ENCODE peak calls at places on chromosomes 4 and X, in six cellular contexts. X, C, K, P, O and V are unnamed samples.
A peak's percentile ranks its signal among the peaks of the same experiment; 100 is the strongest.

GRCh38 chr4:100367451-100367850 is 150.4 kb downstream of the EMCN start:
- DNase-seq in O (no peak), P (no peak), X (no peak), C (no peak), K (no peak), V (no peak)

GRCh38 chr4:125013891-125014290 is 300.9 kb upstream of the FAT4 start:
- DNase-seq in O (no peak), X (no peak), P (no peak), K (no peak), C (no peak), V (no peak)

GRCh38 chrX:17525762-17526555 is 151.0 kb downstream of the NHS start:
- DNase-seq in K (no peak), O (no peak), X (no peak), P (no peak), C (no peak), V (no peak)

GRCh38 chr4:119124314-119124713 is 11.3 kb upstream of the MYOZ2 start:
- DNase-seq in K (no peak), O (no peak), C (no peak), P (no peak), X (no peak), V (no peak)

GRCh38 chr4:4496604-4497372 is 45.1 kb downstream of the STX18 start:
- DNase-seq in X (no peak), K (peak; percentile 1), P (no peak), C (no peak), O (no peak), V (no peak)

GRCh38 chrX:10014462-10015373 is 47.6 kb downstream of the CLDN34 start:
- DNase-seq in O (peak; percentile 48), X (peak; percentile 86), P (peak; percentile 77), K (peak; percentile 87), C (no peak), V (peak; percentile 64)

GRCh38 chr4:1517592-1518411 is 111.6 kb upstream of the NKX1-1 start:
- DNase-seq in X (no peak), P (no peak), C (no peak), K (no peak), O (no peak), V (no peak)

GRCh38 chr4:79334341-79334740 is 8.5 kb upstream of the NAA11 start:
- DNase-seq in X (no peak), C (no peak), O (no peak), P (no peak), K (no peak), V (no peak)

GRCh38 chr4:10074767-10075105 is 41.9 kb downstream of the WDR1 start:
- DNase-seq in X (no peak), O (no peak), C (peak; percentile 42), K (peak; percentile 76), P (no peak), V (no peak)

GRCh38 chr4:46844325-46844917 is 64.6 kb downstream of the COX7B2 start:
- DNase-seq in X (peak; percentile 12), P (no peak), K (peak; percentile 83), O (peak; percentile 12), C (no peak), V (no peak)

GRCh38 chr4:11297627-11298026 is 131.1 kb downstream of the HS3ST1 start:
- DNase-seq in P (no peak), K (no peak), O (no peak), C (no peak), X (no peak), V (no peak)

GRCh38 chrX:39950035-39950688 is 147.6 kb downstream of the BCOR start:
- DNase-seq in O (no peak), X (peak; percentile 28), K (no peak), P (no peak), C (no peak), V (no peak)

GRCh38 chr4:159526172-159526571 is 423.3 kb downstream of the RAPGEF2 start:
- DNase-seq in O (no peak), C (no peak), X (no peak), K (no peak), P (no peak), V (no peak)

GRCh38 chr4:146033149-146033548 is 94.5 kb upstream of the ZNF827 start:
- DNase-seq in P (no peak), X (peak; percentile 39), K (no peak), O (no peak), C (no peak), V (no peak)

GRCh38 chr4:53852343-53852742 is 212.1 kb downstream of the CHIC2 start:
- DNase-seq in C (no peak), K (no peak), O (no peak), X (no peak), P (no peak), V (no peak)

GRCh38 chr4:180665994-180666818 is 1577.0 kb upstream of the TENM3 start:
- DNase-seq in C (no peak), P (no peak), X (peak; percentile 46), K (peak; percentile 78), O (peak; percentile 16), V (no peak)

GRCh38 chr4:154739111-154739510 is 4.7 kb upstream of the LRAT start:
- DNase-seq in K (no peak), O (no peak), X (no peak), C (no peak), P (no peak), V (no peak)

GRCh38 chr4:111016416-111016815 is 393.5 kb upstream of the PITX2 start:
- DNase-seq in C (no peak), X (no peak), K (no peak), P (no peak), O (no peak), V (no peak)

GRCh38 chrX:15749642-15750610 is 11.9 kb downstream of the CA5B start:
- DNase-seq in X (peak; percentile 1), O (no peak), C (no peak), K (no peak), P (no peak), V (no peak)

GRCh38 chr4:25792200-25792791 is 70.5 kb downstream of the SEL1L3 start:
- DNase-seq in C (peak; percentile 68), P (no peak), K (peak; percentile 55), X (peak; percentile 7), O (no peak), V (no peak)

GRCh38 chrX:43277879-43278278 is 378.2 kb upstream of the MAOA start:
- DNase-seq in K (no peak), P (no peak), O (no peak), C (no peak), X (no peak), V (no peak)

GRCh38 chr4:49044270-49044669 is 58.2 kb downstream of the CWH43 start:
- DNase-seq in O (peak; percentile 12), K (no peak), C (no peak), X (no peak), P (no peak), V (no peak)